ENCODE peak calls at places on chromosomes 11 and 22, in four cellular contexts. One of them, this sample, is unnamed.

GRCh38 chr11:76602431-76602861 is 68.1 kb downstream of the LRRC32 start:
- DNase-seq in NB4: no peak
- DNase-seq in activated T-cell treated with anti-CD3 and anti-CD28 coated beads for 1 hour: no peak
- DNase-seq in posterior vena cava: peak; percentile 91
- DNase-seq in this sample: peak; percentile 79

GRCh38 chr11:14927146-14927545 is 35.1 kb upstream of the CYP2R1 start:
- DNase-seq in posterior vena cava: no peak
- DNase-seq in NB4: no peak
- DNase-seq in activated T-cell treated with anti-CD3 and anti-CD28 coated beads for 1 hour: no peak
- DNase-seq in this sample: no peak

GRCh38 chr11:112834277-112834755 is 126.9 kb upstream of the NCAM1 start:
- DNase-seq in activated T-cell treated with anti-CD3 and anti-CD28 coated beads for 1 hour: no peak
- DNase-seq in posterior vena cava: no peak
- DNase-seq in NB4: no peak
- DNase-seq in this sample: no peak

GRCh38 chr11:119912214-119912613 is 183.2 kb upstream of the NECTIN1 start:
- DNase-seq in activated T-cell treated with anti-CD3 and anti-CD28 coated beads for 1 hour: no peak
- DNase-seq in NB4: no peak
- DNase-seq in posterior vena cava: no peak
- DNase-seq in this sample: no peak

GRCh38 chr11:68965901-68966868 is 14.6 kb downstream of the MRGPRD start:
- DNase-seq in activated T-cell treated with anti-CD3 and anti-CD28 coated beads for 1 hour: no peak
- DNase-seq in posterior vena cava: peak; percentile 79
- DNase-seq in NB4: no peak
- DNase-seq in this sample: no peak

GRCh38 chr11:64019106-64020031 is 16.4 kb upstream of the FLRT1 start:
- DNase-seq in posterior vena cava: no peak
- DNase-seq in NB4: no peak
- DNase-seq in activated T-cell treated with anti-CD3 and anti-CD28 coated beads for 1 hour: no peak
- DNase-seq in this sample: no peak

GRCh38 chr11:2095198-2095520 is 44.0 kb downstream of the IGF2 start:
- DNase-seq in posterior vena cava: peak; percentile 54
- DNase-seq in NB4: no peak
- DNase-seq in activated T-cell treated with anti-CD3 and anti-CD28 coated beads for 1 hour: no peak
- DNase-seq in this sample: no peak

GRCh38 chr11:112134473-112134872 is 29.4 kb downstream of the IL18 start:
- DNase-seq in posterior vena cava: no peak
- DNase-seq in NB4: no peak
- DNase-seq in activated T-cell treated with anti-CD3 and anti-CD28 coated beads for 1 hour: no peak
- DNase-seq in this sample: no peak

GRCh38 chr22:48666620-48667019 is 1161.1 kb downstream of the BRD1 start:
- DNase-seq in activated T-cell treated with anti-CD3 and anti-CD28 coated beads for 1 hour: no peak
- DNase-seq in posterior vena cava: no peak
- DNase-seq in NB4: no peak
- DNase-seq in this sample: no peak

GRCh38 chr11:21401496-21401895 is 732.1 kb downstream of the NELL1 start:
- DNase-seq in activated T-cell treated with anti-CD3 and anti-CD28 coated beads for 1 hour: no peak
- DNase-seq in posterior vena cava: no peak
- DNase-seq in NB4: no peak
- DNase-seq in this sample: no peak

GRCh38 chr11:71499125-71499524 is 27.9 kb upstream of the KRTAP5-7 start:
- DNase-seq in NB4: peak; percentile 38
- DNase-seq in activated T-cell treated with anti-CD3 and anti-CD28 coated beads for 1 hour: no peak
- DNase-seq in posterior vena cava: peak; percentile 51
- DNase-seq in this sample: peak; percentile 71

GRCh38 chr11:10381730-10382129 is 73.3 kb upstream of the AMPD3 start:
- DNase-seq in NB4: no peak
- DNase-seq in activated T-cell treated with anti-CD3 and anti-CD28 coated beads for 1 hour: no peak
- DNase-seq in posterior vena cava: no peak
- DNase-seq in this sample: no peak

GRCh38 chr11:31874631-31875191 is 63.6 kb upstream of the PAX6 start:
- DNase-seq in NB4: no peak
- DNase-seq in activated T-cell treated with anti-CD3 and anti-CD28 coated beads for 1 hour: no peak
- DNase-seq in posterior vena cava: no peak
- DNase-seq in this sample: no peak

GRCh38 chr22:43839781-43840180 is 22.5 kb downstream of the SULT4A1 start:
- DNase-seq in posterior vena cava: no peak
- DNase-seq in NB4: no peak
- DNase-seq in activated T-cell treated with anti-CD3 and anti-CD28 coated beads for 1 hour: no peak
- DNase-seq in this sample: no peak

GRCh38 chr22:46066691-46067090 is 83.6 kb upstream of the PPARA start:
- DNase-seq in NB4: no peak
- DNase-seq in activated T-cell treated with anti-CD3 and anti-CD28 coated beads for 1 hour: no peak
- DNase-seq in posterior vena cava: peak; percentile 73
- DNase-seq in this sample: no peak

GRCh38 chr11:6566704-6567370 is 36.6 kb downstream of the RRP8 start:
- DNase-seq in activated T-cell treated with anti-CD3 and anti-CD28 coated beads for 1 hour: no peak
- DNase-seq in posterior vena cava: no peak
- DNase-seq in NB4: no peak
- DNase-seq in this sample: no peak

GRCh38 chr11:20031155-20032001 is 128.9 kb downstream of the DBX1 start:
- DNase-seq in posterior vena cava: no peak
- DNase-seq in NB4: no peak
- DNase-seq in activated T-cell treated with anti-CD3 and anti-CD28 coated beads for 1 hour: no peak
- DNase-seq in this sample: no peak

GRCh38 chr11:128687321-128687720 is 6.6 kb upstream of the FLI1 start:
- DNase-seq in NB4: no peak
- DNase-seq in posterior vena cava: peak; percentile 84
- DNase-seq in activated T-cell treated with anti-CD3 and anti-CD28 coated beads for 1 hour: no peak
- DNase-seq in this sample: no peak

GRCh38 chr11:85748455-85748891 is 62.5 kb downstream of the SYTL2 start:
- DNase-seq in NB4: no peak
- DNase-seq in posterior vena cava: no peak
- DNase-seq in activated T-cell treated with anti-CD3 and anti-CD28 coated beads for 1 hour: no peak
- DNase-seq in this sample: no peak

GRCh38 chr11:20479399-20479974 is 92.0 kb downstream of the PRMT3 start:
- DNase-seq in activated T-cell treated with anti-CD3 and anti-CD28 coated beads for 1 hour: no peak
- DNase-seq in NB4: no peak
- DNase-seq in posterior vena cava: no peak
- DNase-seq in this sample: no peak

GRCh38 chr11:109000531-109000930 is 335.7 kb downstream of the DDX10 start:
- DNase-seq in NB4: no peak
- DNase-seq in activated T-cell treated with anti-CD3 and anti-CD28 coated beads for 1 hour: no peak
- DNase-seq in posterior vena cava: no peak
- DNase-seq in this sample: no peak

GRCh38 chr11:83220279-83220678 is 26.8 kb downstream of the ANKRD42 start:
- DNase-seq in activated T-cell treated with anti-CD3 and anti-CD28 coated beads for 1 hour: no peak
- DNase-seq in NB4: no peak
- DNase-seq in posterior vena cava: no peak
- DNase-seq in this sample: no peak

GRCh38 chr11:12118940-12119339 is 8.6 kb downstream of the MICAL2 start:
- DNase-seq in NB4: peak; percentile 66
- DNase-seq in posterior vena cava: no peak
- DNase-seq in activated T-cell treated with anti-CD3 and anti-CD28 coated beads for 1 hour: no peak
- DNase-seq in this sample: peak; percentile 52

GRCh38 chr11:76859708-76860233 is 947 bp upstream of the ACER3 start:
- DNase-seq in posterior vena cava: no peak
- DNase-seq in activated T-cell treated with anti-CD3 and anti-CD28 coated beads for 1 hour: no peak
- DNase-seq in NB4: no peak
- DNase-seq in this sample: no peak

GRCh38 chr11:97683733-97684132 is 1293.9 kb downstream of the JRKL start:
- DNase-seq in NB4: peak; percentile 57
- DNase-seq in posterior vena cava: no peak
- DNase-seq in activated T-cell treated with anti-CD3 and anti-CD28 coated beads for 1 hour: no peak
- DNase-seq in this sample: peak; percentile 41

GRCh38 chr11:101436511-101437142 is 147.2 kb downstream of the TRPC6 start:
- DNase-seq in NB4: peak; percentile 58
- DNase-seq in activated T-cell treated with anti-CD3 and anti-CD28 coated beads for 1 hour: no peak
- DNase-seq in posterior vena cava: no peak
- DNase-seq in this sample: peak; percentile 65

GRCh38 chr22:22099194-22099486 is 116.6 kb upstream of the TOP3B start:
- DNase-seq in activated T-cell treated with anti-CD3 and anti-CD28 coated beads for 1 hour: no peak
- DNase-seq in posterior vena cava: no peak
- DNase-seq in NB4: no peak
- DNase-seq in this sample: no peak

GRCh38 chr22:45742866-45743450 is 71.3 kb downstream of the ATXN10 start:
- DNase-seq in NB4: peak; percentile 90
- DNase-seq in posterior vena cava: no peak
- DNase-seq in activated T-cell treated with anti-CD3 and anti-CD28 coated beads for 1 hour: no peak
- DNase-seq in this sample: peak; percentile 24